ENCODE peak calls at places on chromosomes 7 and 10, in seven cellular contexts. T, F, M, G, Q, W and O are unnamed samples. For H3K4me1 and H3K36me3, the result is how much of the 10 kb centered on the place peaks cover.

GRCh38 chr10:35412336-35412735 is 76.0 kb downstream of the CCNY start:
- DNase-seq in T (no peak), F (peak), M (no peak), G (no peak), Q (no peak), W (no peak), O (no peak)

GRCh38 chr7:277228-277627 is 12.7 kb upstream of the FOXL3 start:
- DNase-seq in T (no peak), F (no peak), M (no peak), G (no peak), Q (no peak), W (no peak), O (no peak)

GRCh38 chr10:18501198-18501597 is 150.2 kb downstream of the NSUN6 start:
- DNase-seq in T (peak), F (peak), M (no peak), G (no peak), Q (peak), W (no peak), O (no peak)

GRCh38 chr7:154832557-154833138 is 170.3 kb downstream of the PAXIP1 start:
- DNase-seq in T (no peak), F (no peak), M (peak), G (no peak), Q (no peak), W (no peak), O (peak)

GRCh38 chr7:45923290-45923689 is 2.2 kb upstream of the IGFBP3 start:
- DNase-seq in T (peak), F (peak), M (peak), G (peak), Q (peak), W (peak), O (peak)

GRCh38 chr7:16212032-16212431 is 209.3 kb downstream of the CRPPA start:
- DNase-seq in T (no peak), F (no peak), M (no peak), G (no peak), Q (no peak), W (no peak), O (no peak)

GRCh38 chr10:16662889-16663288 is 141.2 kb upstream of the C1QL3 start:
- DNase-seq in T (no peak), F (no peak), M (no peak), G (no peak), Q (no peak), W (no peak), O (no peak)

GRCh38 chr7:149854611-149855367 is 16.6 kb downstream of the ZNF862 start:
- DNase-seq in T (peak), F (peak), M (peak), G (peak), Q (peak), W (peak), O (peak)

GRCh38 chr10:42876945-42877344 is 94.3 kb downstream of the BMS1 start:
- DNase-seq in T (no peak), F (no peak), M (no peak), G (no peak), Q (no peak), W (no peak), O (no peak)

GRCh38 chr10:42878821-42879195 is 96.2 kb downstream of the BMS1 start:
- DNase-seq in T (no peak), F (no peak), M (no peak), G (no peak), Q (no peak), W (no peak), O (no peak)

GRCh38 chr10:42879380-42880254 is 97.0 kb downstream of the BMS1 start:
- DNase-seq in T (no peak), F (no peak), M (no peak), G (no peak), Q (no peak), W (peak), O (no peak)

GRCh38 chr10:42877496-42878030 is 95.0 kb downstream of the BMS1 start:
- DNase-seq in T (no peak), F (no peak), M (no peak), G (no peak), Q (no peak), W (no peak), O (no peak)

GRCh38 chr10:42878134-42878820 is 95.7 kb downstream of the BMS1 start:
- DNase-seq in T (no peak), F (no peak), M (no peak), G (no peak), Q (no peak), W (no peak), O (no peak)
- H3K4me1 ChIP-seq in T (under half), F (under half), M (under half), G (under half), Q (under half), W (under half), O (under half)

DNA sequence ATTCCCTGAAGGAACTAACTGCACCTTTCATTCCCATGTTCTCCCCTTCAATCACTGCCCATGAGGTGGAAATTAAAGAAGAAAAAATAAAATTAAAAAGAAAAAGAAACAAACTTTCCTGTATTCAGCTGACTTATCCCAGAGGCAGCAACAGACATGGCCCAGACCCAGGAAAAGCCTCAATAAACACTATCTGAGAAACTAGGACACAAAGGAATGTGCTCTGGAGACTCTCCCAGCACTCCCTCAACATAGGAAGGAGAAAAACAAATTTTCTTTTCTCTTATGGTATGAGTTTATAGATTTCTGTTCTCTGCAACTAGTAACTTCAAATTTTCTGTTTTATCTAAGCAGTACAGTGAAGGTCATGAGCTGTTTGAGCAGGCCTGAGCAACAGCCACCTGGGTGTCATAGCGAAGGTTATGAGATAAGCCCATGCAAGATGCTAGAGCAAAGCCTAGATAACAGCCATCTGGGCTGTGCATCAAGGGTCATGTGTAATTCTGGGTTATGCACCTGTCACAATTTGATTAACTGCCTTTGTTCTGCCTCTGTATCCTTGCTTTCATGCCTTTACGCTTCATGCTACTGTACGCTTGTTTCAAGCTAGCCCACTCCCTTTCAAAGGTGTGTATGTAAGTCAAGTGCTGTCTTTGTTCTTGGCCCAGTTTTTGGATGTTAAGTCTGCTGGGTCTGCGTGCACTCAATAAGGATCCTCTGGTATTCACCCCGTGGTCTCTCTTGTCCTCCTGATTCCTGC is 11.0 kb upstream of the OR6B1 start:
- DNase-seq in T (peak), F (peak), M (no peak), G (no peak), Q (no peak), W (no peak), O (no peak)
- H3K36me3 ChIP-seq in T (under half), F (under half), M (under half), G (under half), Q (under half), W (under half), O (under half)

DNA sequence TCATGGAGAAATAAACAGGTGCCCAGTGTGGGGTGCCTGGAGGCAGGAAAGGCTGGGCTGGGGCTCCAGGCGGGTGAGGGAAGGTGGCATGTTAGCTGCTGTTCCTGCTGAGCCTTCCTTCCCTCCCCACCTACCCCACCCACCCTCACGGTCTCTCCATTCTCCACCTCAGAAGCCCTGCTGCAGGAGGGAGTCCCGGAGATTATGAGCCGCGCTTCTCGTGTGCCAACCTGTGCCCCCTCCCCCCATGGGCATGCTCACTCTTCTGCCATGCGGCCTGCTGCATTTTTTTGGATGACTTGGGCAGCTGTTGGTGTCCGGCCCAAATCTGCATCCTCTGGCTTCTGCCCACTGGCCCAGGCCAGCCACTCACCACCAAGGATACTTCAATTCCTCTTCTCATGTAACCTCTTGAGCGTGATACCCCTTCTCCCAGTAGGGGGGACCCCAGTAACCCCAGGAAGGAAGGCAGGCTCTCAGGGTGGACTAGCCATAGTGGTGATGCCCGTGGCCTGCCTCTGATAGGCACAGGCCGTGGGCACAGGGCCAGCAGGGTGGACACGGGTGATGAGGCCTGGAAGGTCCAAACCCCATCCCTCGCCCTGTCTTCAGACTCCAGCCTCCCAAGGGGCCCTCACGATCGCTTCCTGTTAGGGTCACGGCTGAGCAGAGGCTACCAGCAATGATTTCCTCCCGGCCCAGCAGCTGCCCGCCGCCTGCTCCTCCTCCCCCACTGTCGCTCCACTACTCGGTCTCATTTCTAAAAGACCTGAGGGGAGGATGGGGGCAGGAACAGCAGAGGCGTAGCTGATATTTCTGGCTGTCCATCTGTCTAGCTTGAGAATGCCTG is 27.8 kb downstream of the UNC5B start:
- DNase-seq in T (no peak), F (no peak), M (no peak), G (no peak), Q (no peak), W (no peak), O (no peak)
- H3K4me3 ChIP-seq in T (no peak), F (no peak), M (no peak), G (no peak), Q (no peak), W (no peak), O (no peak)

GRCh38 chr7:33055147-33055546 is 7.4 kb downstream of the NT5C3A start:
- DNase-seq in T (no peak), F (no peak), M (no peak), G (no peak), Q (no peak), W (no peak), O (no peak)
- H3K4me1 ChIP-seq in T (under half), F (under half), M (under half), G (under half), Q (half or more), W (under half), O (under half)

GRCh38 chr7:101968720-101969466 is 151.5 kb downstream of the CUX1 start:
- DNase-seq in T (no peak), F (no peak), M (no peak), G (no peak), Q (no peak), W (no peak), O (no peak)
- H3K36me3 ChIP-seq in T (under half), F (under half), M (under half), G (under half), Q (under half), W (under half), O (under half)

DNA sequence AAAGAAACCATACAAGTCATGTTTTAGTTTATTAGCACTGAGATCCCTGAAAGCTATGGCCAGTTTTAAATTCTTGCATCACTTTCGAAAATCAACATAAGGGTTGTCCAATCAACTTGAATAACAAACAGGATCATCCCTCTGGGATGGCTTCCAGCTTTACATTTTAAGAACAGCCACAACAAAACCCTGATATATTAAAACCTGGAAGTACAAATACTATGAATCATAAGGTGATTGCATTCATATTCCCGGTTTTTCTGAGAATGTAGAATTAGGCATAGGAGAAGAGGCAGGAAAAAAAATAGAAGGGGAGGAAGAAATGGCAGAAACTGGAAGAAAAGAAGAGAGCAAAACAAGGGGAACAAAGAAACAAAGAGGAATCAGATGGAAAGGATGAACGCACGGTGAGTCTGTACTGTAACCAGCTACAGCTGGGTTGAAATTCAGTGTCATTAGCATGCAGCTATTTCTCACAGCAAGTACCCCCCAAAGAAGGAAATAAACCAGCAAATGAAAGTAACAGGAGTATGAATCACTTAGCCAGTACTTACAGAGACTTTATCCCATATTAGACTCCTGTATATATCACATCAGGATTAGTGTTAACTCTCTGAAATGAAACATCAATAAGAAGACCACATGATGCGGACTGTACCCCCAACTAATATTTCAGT is 301.4 kb downstream of the RNLS start:
- DNase-seq in T (peak), F (peak), M (no peak), G (no peak), Q (no peak), W (no peak), O (no peak)
- H3K4me3 ChIP-seq in T (peak), F (peak), M (no peak), G (no peak), Q (no peak), W (no peak), O (no peak)

DNA sequence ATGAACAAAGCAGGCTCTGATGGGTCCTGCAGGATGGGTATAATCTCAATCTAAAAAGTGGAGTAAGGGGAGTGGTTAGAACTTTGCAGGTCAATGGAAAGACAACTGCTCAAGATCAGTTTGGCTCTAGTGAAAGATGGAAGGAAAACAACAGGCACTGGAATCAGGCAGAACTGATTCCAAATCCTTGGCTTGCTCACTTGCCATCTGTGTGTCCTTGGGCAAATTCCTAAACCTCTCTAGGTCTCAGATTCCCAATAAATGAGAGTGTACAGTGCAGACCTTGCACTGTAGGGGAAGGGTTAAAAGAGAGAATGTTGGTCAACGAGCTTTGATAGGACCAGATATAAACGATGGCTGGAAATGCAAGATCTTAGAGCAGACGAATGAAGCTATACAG is 186.1 kb upstream of the AOAH start:
- DNase-seq in T (no peak), F (no peak), M (no peak), G (no peak), Q (no peak), W (no peak), O (no peak)
- H3K4me1 ChIP-seq in T (under half), F (under half), M (under half), G (under half), Q (under half), W (under half), O (under half)

GRCh38 chr7:138500892-138501291 is 40.8 kb downstream of the TRIM24 start:
- DNase-seq in T (no peak), F (no peak), M (no peak), G (no peak), Q (no peak), W (no peak), O (no peak)

GRCh38 chr7:138502023-138502767 is 42.1 kb downstream of the TRIM24 start:
- DNase-seq in T (no peak), F (no peak), M (no peak), G (no peak), Q (no peak), W (no peak), O (no peak)

GRCh38 chr7:138506764-138507163 is 46.7 kb downstream of the TRIM24 start:
- DNase-seq in T (no peak), F (no peak), M (no peak), G (no peak), Q (no peak), W (no peak), O (no peak)

GRCh38 chr7:138510003-138510402 is 49.9 kb downstream of the TRIM24 start:
- DNase-seq in T (no peak), F (no peak), M (no peak), G (no peak), Q (no peak), W (no peak), O (no peak)

DNA sequence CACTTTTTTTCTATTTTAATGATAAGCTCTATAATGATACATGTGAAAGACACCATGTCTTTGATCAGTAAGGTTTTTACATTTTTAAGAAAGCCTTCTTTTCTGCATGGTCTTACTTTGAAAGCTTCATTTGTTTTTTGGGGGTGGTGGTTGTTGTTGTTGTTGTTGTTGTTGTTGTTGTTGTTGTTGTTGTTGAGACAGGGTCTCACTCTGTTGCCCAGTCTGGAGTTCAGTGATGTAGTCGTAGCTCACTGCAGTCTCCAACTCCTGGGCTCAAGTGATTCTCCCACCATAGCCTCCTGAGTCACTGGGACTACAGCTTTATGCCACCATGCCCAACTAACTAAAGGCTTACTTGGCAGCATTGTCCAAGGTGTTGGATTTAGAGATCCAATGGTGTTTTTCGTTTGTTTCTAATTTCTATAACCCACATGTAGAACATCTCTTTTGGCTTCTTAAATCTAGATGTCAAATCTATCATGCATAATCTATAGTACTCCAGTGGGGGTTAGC is 45.4 kb downstream of the TRIM24 start:
- DNase-seq in T (no peak), F (no peak), M (no peak), G (no peak), Q (no peak), W (no peak), O (no peak)
- H3K36me3 ChIP-seq in T (under half), F (under half), M (under half), G (under half), Q (under half), W (under half), O (under half)